ENCODE peak calls at places on chromosomes 5 and 9, in six cellular contexts. A is activated T-cell treated with anti-CD3 and anti-CD28 coated beads, Interleukin-2, amount 50 U/mL, for 4 hours; Q is HepG2; G is left lung; V is natural killer cell; C is psoas muscle. U is an unnamed sample.
A peak's percentile ranks its signal among the peaks of the same experiment; 100 is the strongest.

GRCh38 chr5:53826503-53826902 is 266.1 kb downstream of the NDUFS4 start:
- ATAC-seq in A (no peak), Q (peak; percentile 26), G (no peak), V (no peak), C (no peak), U (no peak)

GRCh38 chr9:123316053-123316718 is 39.8 kb upstream of the CRB2 start:
- ATAC-seq in A (no peak), Q (peak; percentile 58), G (no peak), V (no peak), C (no peak), U (no peak)

GRCh38 chr5:32432633-32433032 is 11.9 kb downstream of the ZFR start:
- ATAC-seq in A (no peak), Q (no peak), G (no peak), V (no peak), C (no peak), U (no peak)

GRCh38 chr9:121353246-121353975 is 16.6 kb downstream of the STOM start:
- ATAC-seq in A (peak; percentile 97), Q (no peak), G (peak; percentile 20), V (peak; percentile 92), C (no peak), U (no peak)

GRCh38 chr9:118318770-118319443 is 614.7 kb downstream of the TLR4 start:
- ATAC-seq in A (no peak), Q (no peak), G (no peak), V (no peak), C (no peak), U (no peak)

GRCh38 chr5:74686962-74687751 is 2.1 kb downstream of the HEXB start:
- ATAC-seq in A (no peak), Q (no peak), G (no peak), V (no peak), C (no peak), U (no peak)

GRCh38 chr5:136047858-136048257 is 19.1 kb downstream of the TGFBI start:
- ATAC-seq in A (no peak), Q (no peak), G (peak; percentile 66), V (no peak), C (no peak), U (no peak)

GRCh38 chr9:83583151-83584014 is 39.6 kb upstream of the IDNK start:
- ATAC-seq in A (peak; percentile 43), Q (peak; percentile 90), G (peak; percentile 91), V (no peak), C (no peak), U (peak; percentile 91)

GRCh38 chr9:121754655-121755436 is 103.4 kb downstream of the DAB2IP start:
- ATAC-seq in A (no peak), Q (no peak), G (no peak), V (no peak), C (no peak), U (no peak)

U was measured in SK-N-SH treated with all-trans-retinoic acid at 6 μM for 48 hours.